ENCODE peak calls at places on chromosomes 12 and 14, in nine cellular contexts. M is dorsolateral prefrontal cortex, J is WERI-Rb-1, D is lower lobe of right lung, K is brain microvascular endothelial cell, X is A549, P is Peyer's patch, R is tibial artery, Y is Panc1. O is an unnamed sample.

GRCh38 chr12:2688381-2688881 is 106.3 kb upstream of the FKBP4 start:
- DNase-seq in M (no peak), P (no peak), J (no peak), X (no peak), Y (no peak), R (peak), K (no peak), D (no peak), O (no peak)

GRCh38 chr12:25051583-25052190 is 102.8 kb upstream of the BCAT1 start:
- DNase-seq in M (no peak), R (no peak), X (no peak), K (no peak), Y (no peak), J (no peak), P (peak), D (peak), O (no peak)

GRCh38 chr12:46934374-46935111 is 108.7 kb upstream of the SLC38A4 start:
- DNase-seq in Y (no peak), M (no peak), P (no peak), X (no peak), J (no peak), K (no peak), D (no peak), R (no peak), O (no peak)

GRCh38 chr12:95548056-95548538 is 3.2 kb downstream of the USP44 start:
- DNase-seq in P (no peak), K (no peak), M (peak), R (no peak), X (no peak), J (peak), Y (no peak), D (peak), O (no peak)

GRCh38 chr14:101601603-101602465 is 40.5 kb downstream of the DIO3 start:
- DNase-seq in D (no peak), K (no peak), R (no peak), Y (no peak), J (no peak), P (no peak), X (no peak), M (peak), O (no peak)

GRCh38 chr14:52996493-52996892 is 45.6 kb upstream of the FERMT2 start:
- DNase-seq in M (no peak), X (no peak), D (no peak), J (no peak), Y (no peak), R (no peak), P (no peak), K (no peak), O (no peak)

GRCh38 chr14:50757702-50758101 is 73.3 kb downstream of the NIN start:
- DNase-seq in J (no peak), K (no peak), Y (no peak), P (no peak), X (no peak), R (no peak), M (no peak), D (no peak), O (no peak)

GRCh38 chr12:39199371-39199770 is 243.5 kb downstream of the KIF21A start:
- DNase-seq in X (no peak), P (no peak), R (no peak), K (no peak), Y (no peak), D (no peak), M (no peak), J (peak), O (no peak)

GRCh38 chr12:94621662-94622359 is 28.5 kb downstream of the TMCC3 start:
- DNase-seq in K (peak), M (no peak), X (no peak), Y (no peak), R (no peak), P (peak), D (no peak), J (no peak), O (no peak)

GRCh38 chr12:26318661-26319068 is 123.3 kb downstream of the SSPN start:
- DNase-seq in J (no peak), P (peak), M (no peak), X (no peak), R (no peak), K (peak), Y (peak), D (peak), O (no peak)

GRCh38 chr14:64973026-64973442 is 898 bp upstream of the RAB15 start:
- DNase-seq in P (no peak), J (no peak), M (no peak), X (no peak), Y (no peak), R (peak), D (no peak), K (no peak), O (no peak)

GRCh38 chr12:34602213-34602940 is 580.1 kb downstream of the ALG10 start:
- DNase-seq in P (no peak), R (peak), J (no peak), D (peak), M (no peak), X (no peak), K (no peak), Y (no peak), O (no peak)

GRCh38 chr14:101199028-101199770 is 295.7 kb upstream of the RTL1 start:
- DNase-seq in K (no peak), Y (no peak), R (no peak), P (no peak), M (no peak), D (peak), J (no peak), X (no peak), O (no peak)

GRCh38 chr12:90896164-90896563 is 58.8 kb downstream of the CCER1 start:
- DNase-seq in R (no peak), D (no peak), J (no peak), M (no peak), X (no peak), P (no peak), Y (no peak), K (peak), O (no peak)

GRCh38 chr14:105445901-105446845 is 26.5 kb downstream of the MTA1 start:
- DNase-seq in R (no peak), X (no peak), Y (no peak), J (no peak), K (no peak), P (no peak), D (no peak), M (no peak), O (no peak)

GRCh38 chr12:92759634-92760268 is 57.0 kb downstream of the PLEKHG7 start:
- DNase-seq in M (no peak), R (no peak), K (peak), J (no peak), P (no peak), D (no peak), X (peak), Y (no peak), O (no peak)

GRCh38 chr12:15714256-15714655 is 74.9 kb downstream of the EPS8 start:
- DNase-seq in M (no peak), Y (no peak), J (no peak), D (no peak), X (no peak), P (no peak), K (no peak), R (no peak), O (no peak)

GRCh38 chr12:15709524-15709923 is 79.7 kb downstream of the EPS8 start:
- DNase-seq in K (no peak), R (no peak), X (no peak), Y (no peak), J (no peak), D (no peak), P (no peak), M (no peak), O (no peak)

GRCh38 chr12:15710860-15711510 is 78.2 kb downstream of the EPS8 start:
- DNase-seq in X (no peak), K (no peak), D (no peak), P (no peak), J (no peak), M (no peak), R (no peak), Y (no peak), O (no peak)

GRCh38 chr12:15712160-15712559 is 77.0 kb downstream of the EPS8 start:
- DNase-seq in M (no peak), Y (no peak), X (no peak), R (no peak), P (no peak), D (no peak), J (no peak), K (no peak), O (no peak)

DNA sequence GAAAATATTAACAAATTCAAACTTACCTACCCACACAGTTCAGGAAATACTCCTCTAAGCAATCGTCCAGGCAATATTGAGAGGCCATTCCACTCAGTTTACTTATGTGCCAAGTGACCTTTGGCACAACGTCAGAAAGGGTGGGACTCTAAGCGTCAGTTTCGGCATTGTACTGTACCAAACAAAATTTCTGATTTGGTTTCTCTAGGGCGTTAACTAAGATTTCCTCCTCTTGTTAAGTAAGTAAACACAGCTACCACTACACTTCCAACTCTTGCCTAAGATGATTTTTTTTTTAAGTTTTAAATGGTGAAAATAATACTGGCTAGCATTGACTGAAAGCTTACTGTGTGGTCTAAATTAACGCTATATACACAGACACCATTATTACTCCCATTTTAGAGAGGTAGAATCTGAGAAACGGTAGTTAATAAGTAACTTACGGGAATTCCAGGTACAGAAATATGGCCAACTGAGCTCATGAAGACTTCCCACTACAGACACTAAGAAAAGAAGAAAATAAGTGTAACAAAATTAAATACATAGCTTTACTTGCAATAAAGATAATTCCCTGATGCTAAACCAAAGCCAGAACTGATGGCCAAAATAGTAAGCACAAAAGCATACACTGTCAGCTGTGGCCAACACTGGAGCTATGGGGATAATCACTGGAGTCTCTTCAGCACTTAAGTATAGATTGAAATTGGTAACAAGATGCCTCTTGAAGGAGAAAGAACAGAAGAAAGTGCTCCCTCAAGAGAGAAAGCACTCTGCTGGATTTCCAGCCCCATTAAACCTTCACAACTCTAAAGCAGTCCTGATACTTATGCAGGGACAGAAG is 76.1 kb downstream of the EPS8 start:
- DNase-seq in D (peak), X (peak), K (no peak), J (no peak), Y (no peak), R (no peak), P (no peak), M (no peak), O (no peak)
- H3K27ac ChIP-seq in D (peak), X (peak), K (no peak), J (no peak), Y (peak), R (peak), P (no peak), M (no peak), O (no peak)

GRCh38 chr12:41944241-41944640 is 200.4 kb downstream of the GXYLT1 start:
- DNase-seq in M (no peak), X (no peak), J (no peak), R (no peak), D (no peak), P (no peak), K (no peak), Y (no peak), O (no peak)

GRCh38 chr12:41946106-41946505 is 198.6 kb downstream of the GXYLT1 start:
- DNase-seq in Y (no peak), M (no peak), X (no peak), P (no peak), J (no peak), R (no peak), K (no peak), D (no peak), O (no peak)

GRCh38 chr12:41942355-41942754 is 202.3 kb downstream of the GXYLT1 start:
- DNase-seq in D (no peak), X (no peak), J (no peak), M (no peak), P (no peak), Y (no peak), R (no peak), K (no peak), O (no peak)

GRCh38 chr12:41940571-41940970 is 204.1 kb downstream of the GXYLT1 start:
- DNase-seq in X (no peak), M (no peak), K (no peak), R (no peak), D (no peak), Y (no peak), P (no peak), J (no peak), O (no peak)

DNA sequence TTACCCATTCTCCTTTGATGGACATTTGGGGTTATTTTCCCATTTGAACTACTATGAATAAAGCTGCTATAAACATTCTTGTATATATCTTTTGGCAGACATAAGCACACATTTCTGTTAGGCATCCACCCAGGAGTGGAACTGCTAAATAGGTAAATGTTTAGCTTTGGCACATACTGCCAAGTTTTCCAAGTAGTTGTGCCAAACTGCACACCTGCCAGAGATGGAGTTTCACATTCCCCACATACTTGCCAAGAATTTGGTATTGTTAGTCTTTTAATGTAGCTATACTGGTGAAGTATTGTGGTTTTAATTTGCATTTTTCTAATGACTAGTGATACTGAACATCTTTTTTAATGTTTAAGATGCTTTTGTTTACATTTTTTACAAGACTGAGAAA is 201.0 kb downstream of the GXYLT1 start:
- DNase-seq in J (no peak), R (no peak), X (no peak), P (no peak), Y (no peak), D (no peak), M (no peak), K (no peak), O (no peak)
- H3K27ac ChIP-seq in J (no peak), R (no peak), X (no peak), P (no peak), Y (no peak), D (no peak), M (no peak), K (no peak), O (no peak)

GRCh38 chr14:86799244-86799647 is 1193.7 kb downstream of the GALC start:
- DNase-seq in K (peak), R (no peak), D (no peak), P (no peak), J (no peak), Y (no peak), X (peak), M (no peak), O (no peak)
- H3K27ac ChIP-seq in K (no peak), R (no peak), D (no peak), P (no peak), J (no peak), Y (no peak), X (no peak), M (no peak), O (no peak)

GRCh38 chr14:31895206-31895605 is 181.9 kb upstream of the ARHGAP5 start:
- DNase-seq in M (no peak), X (no peak), J (no peak), Y (no peak), K (peak), P (no peak), R (no peak), D (no peak), O (no peak)

GRCh38 chr14:31898835-31899528 is 178.1 kb upstream of the ARHGAP5 start:
- DNase-seq in Y (no peak), X (no peak), P (no peak), D (no peak), R (no peak), J (no peak), K (no peak), M (no peak), O (no peak)

GRCh38 chr14:31897581-31898186 is 179.4 kb upstream of the ARHGAP5 start:
- DNase-seq in K (no peak), M (no peak), R (no peak), P (no peak), X (no peak), J (no peak), Y (no peak), D (no peak), O (no peak)

GRCh38 chr14:31893156-31893813 is 183.8 kb upstream of the ARHGAP5 start:
- DNase-seq in M (no peak), X (no peak), Y (no peak), R (no peak), J (no peak), P (no peak), D (no peak), K (no peak), O (no peak)

GRCh38 chr14:31894351-31894750 is 182.8 kb upstream of the ARHGAP5 start:
- DNase-seq in P (no peak), Y (no peak), X (no peak), R (no peak), J (no peak), M (no peak), D (no peak), K (no peak), O (no peak)
- H3K27ac ChIP-seq in P (no peak), Y (no peak), X (no peak), R (no peak), J (no peak), M (no peak), D (no peak), K (no peak), O (no peak)